ENCODE peak calls at places on chromosomes 1 and 21, in five cellular contexts. One of them, this sample, is unnamed.
A peak's percentile ranks its signal among the peaks of the same experiment; 100 is the strongest.

GRCh38 chr21:34640858-34641257 is 25.9 kb upstream of the RCAN1 start:
- DNase-seq in Caco-2: no peak
- DNase-seq in stimulated activated naive CD4-positive, alpha-beta T cell: no peak
- DNase-seq in AG10803: peak; percentile 75
- DNase-seq in left kidney: no peak
- DNase-seq in this sample: no peak

GRCh38 chr1:117059334-117059677 is 820 bp upstream of the TTF2 start:
- DNase-seq in Caco-2: peak; percentile 50
- DNase-seq in stimulated activated naive CD4-positive, alpha-beta T cell: peak; percentile 69
- DNase-seq in AG10803: no peak
- DNase-seq in left kidney: peak; percentile 87
- DNase-seq in this sample: no peak

GRCh38 chr1:42311138-42311537 is 23.9 kb downstream of the FOXJ3 start:
- DNase-seq in Caco-2: no peak
- DNase-seq in stimulated activated naive CD4-positive, alpha-beta T cell: no peak
- DNase-seq in AG10803: no peak
- DNase-seq in left kidney: no peak
- DNase-seq in this sample: no peak

GRCh38 chr1:245735831-245736530 is 581.2 kb downstream of the KIF26B start:
- DNase-seq in Caco-2: no peak
- DNase-seq in stimulated activated naive CD4-positive, alpha-beta T cell: no peak
- DNase-seq in AG10803: peak; percentile 49
- DNase-seq in left kidney: no peak
- DNase-seq in this sample: no peak

GRCh38 chr1:21693732-21694131 is 24.6 kb upstream of the RAP1GAP start:
- DNase-seq in Caco-2: no peak
- DNase-seq in stimulated activated naive CD4-positive, alpha-beta T cell: no peak
- DNase-seq in AG10803: peak; percentile 79
- DNase-seq in left kidney: no peak
- DNase-seq in this sample: no peak

GRCh38 chr1:22375601-22376000 is 76.0 kb upstream of the ZBTB40 start:
- DNase-seq in Caco-2: no peak
- DNase-seq in stimulated activated naive CD4-positive, alpha-beta T cell: no peak
- DNase-seq in AG10803: peak; percentile 55
- DNase-seq in left kidney: no peak
- DNase-seq in this sample: no peak

GRCh38 chr1:156804572-156805243 is 11.9 kb downstream of the SH2D2A start:
- DNase-seq in Caco-2: no peak
- DNase-seq in stimulated activated naive CD4-positive, alpha-beta T cell: no peak
- DNase-seq in AG10803: peak; percentile 37
- DNase-seq in left kidney: peak; percentile 88
- DNase-seq in this sample: no peak

GRCh38 chr21:46634966-46635323 is 529 bp upstream of the PRMT2 start:
- DNase-seq in Caco-2: peak; percentile 78
- DNase-seq in stimulated activated naive CD4-positive, alpha-beta T cell: no peak
- DNase-seq in AG10803: peak; percentile 90
- DNase-seq in left kidney: peak; percentile 97
- DNase-seq in this sample: peak; percentile 80

GRCh38 chr1:205663286-205663994 is 16.9 kb downstream of the SLC45A3 start:
- DNase-seq in Caco-2: no peak
- DNase-seq in stimulated activated naive CD4-positive, alpha-beta T cell: no peak
- DNase-seq in AG10803: no peak
- DNase-seq in left kidney: no peak
- DNase-seq in this sample: no peak

GRCh38 chr1:38076038-38076437 is 29.4 kb upstream of the POU3F1 start:
- DNase-seq in Caco-2: no peak
- DNase-seq in stimulated activated naive CD4-positive, alpha-beta T cell: no peak
- DNase-seq in AG10803: peak; percentile 12
- DNase-seq in left kidney: peak; percentile 94
- DNase-seq in this sample: no peak

GRCh38 chr1:15687446-15687845 is 3.3 kb downstream of the PLEKHM2 start:
- DNase-seq in Caco-2: no peak
- DNase-seq in stimulated activated naive CD4-positive, alpha-beta T cell: no peak
- DNase-seq in AG10803: no peak
- DNase-seq in left kidney: no peak
- DNase-seq in this sample: no peak

GRCh38 chr1:44543064-44543815 is 131.0 kb downstream of the TMEM53 start:
- DNase-seq in Caco-2: no peak
- DNase-seq in stimulated activated naive CD4-positive, alpha-beta T cell: no peak
- DNase-seq in AG10803: no peak
- DNase-seq in left kidney: peak; percentile 80
- DNase-seq in this sample: no peak

GRCh38 chr1:3352952-3353331 is 101.5 kb upstream of the ARHGEF16 start:
- DNase-seq in Caco-2: no peak
- DNase-seq in stimulated activated naive CD4-positive, alpha-beta T cell: no peak
- DNase-seq in AG10803: no peak
- DNase-seq in left kidney: peak; percentile 98
- DNase-seq in this sample: no peak

GRCh38 chr1:29709711-29710169 is 473.4 kb downstream of the PTPRU start:
- DNase-seq in Caco-2: no peak
- DNase-seq in stimulated activated naive CD4-positive, alpha-beta T cell: no peak
- DNase-seq in AG10803: peak; percentile 65
- DNase-seq in left kidney: no peak
- DNase-seq in this sample: peak; percentile 55

GRCh38 chr1:184433928-184434502 is 47.2 kb downstream of the C1orf21 start:
- DNase-seq in Caco-2: no peak
- DNase-seq in stimulated activated naive CD4-positive, alpha-beta T cell: no peak
- DNase-seq in AG10803: no peak
- DNase-seq in left kidney: no peak
- DNase-seq in this sample: no peak

GRCh38 chr1:79380078-79380477 is 373.5 kb upstream of the ADGRL4 start:
- DNase-seq in Caco-2: no peak
- DNase-seq in stimulated activated naive CD4-positive, alpha-beta T cell: no peak
- DNase-seq in AG10803: no peak
- DNase-seq in left kidney: no peak
- DNase-seq in this sample: no peak

GRCh38 chr1:54614024-54614423 is 9.3 kb downstream of the FAM151A start:
- DNase-seq in Caco-2: no peak
- DNase-seq in stimulated activated naive CD4-positive, alpha-beta T cell: no peak
- DNase-seq in AG10803: no peak
- DNase-seq in left kidney: no peak
- DNase-seq in this sample: no peak

GRCh38 chr1:193338194-193338593 is 151.8 kb upstream of the B3GALT2 start:
- DNase-seq in Caco-2: no peak
- DNase-seq in stimulated activated naive CD4-positive, alpha-beta T cell: no peak
- DNase-seq in AG10803: peak; percentile 73
- DNase-seq in left kidney: no peak
- DNase-seq in this sample: no peak

GRCh38 chr1:19644761-19645543 is 841 bp downstream of the NBL1 start:
- DNase-seq in Caco-2: no peak
- DNase-seq in stimulated activated naive CD4-positive, alpha-beta T cell: peak; percentile 34
- DNase-seq in AG10803: no peak
- DNase-seq in left kidney: peak; percentile 77
- DNase-seq in this sample: no peak

GRCh38 chr21:33655591-33656221 is 13.4 kb downstream of the ITSN1 start:
- DNase-seq in Caco-2: peak; percentile 87
- DNase-seq in stimulated activated naive CD4-positive, alpha-beta T cell: no peak
- DNase-seq in AG10803: peak; percentile 55
- DNase-seq in left kidney: peak; percentile 29
- DNase-seq in this sample: no peak

GRCh38 chr1:201912832-201913231 is 24.1 kb downstream of the SHISA4 start:
- DNase-seq in Caco-2: no peak
- DNase-seq in stimulated activated naive CD4-positive, alpha-beta T cell: no peak
- DNase-seq in AG10803: no peak
- DNase-seq in left kidney: peak; percentile 92
- DNase-seq in this sample: no peak

GRCh38 chr1:110218137-110218536 is 8.0 kb downstream of the KCNC4 start:
- DNase-seq in Caco-2: no peak
- DNase-seq in stimulated activated naive CD4-positive, alpha-beta T cell: no peak
- DNase-seq in AG10803: no peak
- DNase-seq in left kidney: no peak
- DNase-seq in this sample: no peak

GRCh38 chr1:76142771-76143540 is 68.4 kb downstream of the ST6GALNAC3 start:
- DNase-seq in Caco-2: no peak
- DNase-seq in stimulated activated naive CD4-positive, alpha-beta T cell: no peak
- DNase-seq in AG10803: peak; percentile 4
- DNase-seq in left kidney: no peak
- DNase-seq in this sample: no peak

GRCh38 chr1:185360714-185361113 is 43.7 kb upstream of the IVNS1ABP start:
- DNase-seq in Caco-2: no peak
- DNase-seq in stimulated activated naive CD4-positive, alpha-beta T cell: no peak
- DNase-seq in AG10803: peak; percentile 68
- DNase-seq in left kidney: no peak
- DNase-seq in this sample: no peak

GRCh38 chr1:150553392-150554085 is 4.3 kb downstream of the ADAMTSL4 start:
- DNase-seq in Caco-2: no peak
- DNase-seq in stimulated activated naive CD4-positive, alpha-beta T cell: no peak
- DNase-seq in AG10803: no peak
- DNase-seq in left kidney: no peak
- DNase-seq in this sample: no peak

GRCh38 chr1:162554258-162554657 is 7.3 kb upstream of the UAP1 start:
- DNase-seq in Caco-2: no peak
- DNase-seq in stimulated activated naive CD4-positive, alpha-beta T cell: no peak
- DNase-seq in AG10803: peak; percentile 61
- DNase-seq in left kidney: no peak
- DNase-seq in this sample: no peak

This sample was measured in NCI-H1694 treated with DMSO at 0.1 percent for 48 hours.